ENCODE peak calls at places on chromosomes 13 and 19, in eight cellular contexts. One of them, this sample, is unnamed.

GRCh38 chr13:60329221-60329983 is 67.6 kb upstream of the TDRD3 start:
- DNase-seq in adrenal gland: peak
- DNase-seq in bronchial epithelial cell: peak
- DNase-seq in body of pancreas: peak
- DNase-seq in hepatocyte: peak
- DNase-seq in lower leg skin: no peak
- DNase-seq in fibroblast of lung: peak
- DNase-seq in pancreas: no peak
- DNase-seq in this sample: no peak

GRCh38 chr13:72500851-72501250 is 226.6 kb downstream of the MZT1 start:
- DNase-seq in adrenal gland: no peak
- DNase-seq in bronchial epithelial cell: peak
- DNase-seq in body of pancreas: no peak
- DNase-seq in hepatocyte: no peak
- DNase-seq in lower leg skin: no peak
- DNase-seq in fibroblast of lung: no peak
- DNase-seq in pancreas: no peak
- DNase-seq in this sample: no peak

GRCh38 chr19:44905437-44906160 is at the start of gene APOE:
- DNase-seq in adrenal gland: peak
- DNase-seq in bronchial epithelial cell: no peak
- DNase-seq in body of pancreas: no peak
- DNase-seq in hepatocyte: peak
- DNase-seq in lower leg skin: no peak
- DNase-seq in fibroblast of lung: peak
- DNase-seq in pancreas: no peak
- DNase-seq in this sample: no peak

GRCh38 chr13:113533441-113533840 is 42.9 kb upstream of the DCUN1D2 start:
- DNase-seq in adrenal gland: peak
- DNase-seq in bronchial epithelial cell: peak
- DNase-seq in body of pancreas: no peak
- DNase-seq in hepatocyte: peak
- DNase-seq in lower leg skin: peak
- DNase-seq in fibroblast of lung: peak
- DNase-seq in pancreas: no peak
- DNase-seq in this sample: peak

GRCh38 chr19:40444181-40445005 is at the start of gene SERTAD3:
- DNase-seq in adrenal gland: peak
- DNase-seq in bronchial epithelial cell: peak
- DNase-seq in body of pancreas: peak
- DNase-seq in hepatocyte: peak
- DNase-seq in lower leg skin: peak
- DNase-seq in fibroblast of lung: peak
- DNase-seq in pancreas: peak
- DNase-seq in this sample: peak

GRCh38 chr13:26540319-26540718 is 17.2 kb upstream of the WASF3 start:
- DNase-seq in adrenal gland: no peak
- DNase-seq in bronchial epithelial cell: no peak
- DNase-seq in body of pancreas: no peak
- DNase-seq in hepatocyte: no peak
- DNase-seq in lower leg skin: no peak
- DNase-seq in fibroblast of lung: no peak
- DNase-seq in pancreas: no peak
- DNase-seq in this sample: no peak

GRCh38 chr19:16736709-16737108 is 17.1 kb downstream of the NWD1 start:
- DNase-seq in adrenal gland: no peak
- DNase-seq in bronchial epithelial cell: no peak
- DNase-seq in body of pancreas: no peak
- DNase-seq in hepatocyte: no peak
- DNase-seq in lower leg skin: no peak
- DNase-seq in fibroblast of lung: peak
- DNase-seq in pancreas: no peak
- DNase-seq in this sample: no peak

GRCh38 chr13:91879360-91879759 is 480.9 kb downstream of the GPC5 start:
- DNase-seq in adrenal gland: no peak
- DNase-seq in bronchial epithelial cell: no peak
- DNase-seq in body of pancreas: no peak
- DNase-seq in hepatocyte: no peak
- DNase-seq in lower leg skin: no peak
- DNase-seq in fibroblast of lung: no peak
- DNase-seq in pancreas: no peak
- DNase-seq in this sample: no peak

GRCh38 chr19:45958763-45959516 is 14.7 kb downstream of the NOVA2 start:
- DNase-seq in adrenal gland: no peak
- DNase-seq in bronchial epithelial cell: no peak
- DNase-seq in body of pancreas: no peak
- DNase-seq in hepatocyte: no peak
- DNase-seq in lower leg skin: no peak
- DNase-seq in fibroblast of lung: no peak
- DNase-seq in pancreas: no peak
- DNase-seq in this sample: no peak

GRCh38 chr19:7923295-7924191 is 2.4 kb downstream of the CTXN1 start:
- DNase-seq in adrenal gland: no peak
- DNase-seq in bronchial epithelial cell: no peak
- DNase-seq in body of pancreas: no peak
- DNase-seq in hepatocyte: no peak
- DNase-seq in lower leg skin: no peak
- DNase-seq in fibroblast of lung: no peak
- DNase-seq in pancreas: peak
- DNase-seq in this sample: no peak

GRCh38 chr19:39409207-39409885 is 2.7 kb downstream of the ZFP36 start:
- DNase-seq in adrenal gland: no peak
- DNase-seq in bronchial epithelial cell: peak
- DNase-seq in body of pancreas: peak
- DNase-seq in hepatocyte: peak
- DNase-seq in lower leg skin: peak
- DNase-seq in fibroblast of lung: no peak
- DNase-seq in pancreas: peak
- DNase-seq in this sample: peak

GRCh38 chr19:38224014-38224862 is at the start of gene DPF1:
- DNase-seq in adrenal gland: no peak
- DNase-seq in bronchial epithelial cell: peak
- DNase-seq in body of pancreas: peak
- DNase-seq in hepatocyte: peak
- DNase-seq in lower leg skin: no peak
- DNase-seq in fibroblast of lung: peak
- DNase-seq in pancreas: peak
- DNase-seq in this sample: peak

GRCh38 chr19:4870025-4870700 is 2.7 kb upstream of the PLIN3 start:
- DNase-seq in adrenal gland: peak
- DNase-seq in bronchial epithelial cell: peak
- DNase-seq in body of pancreas: peak
- DNase-seq in hepatocyte: peak
- DNase-seq in lower leg skin: no peak
- DNase-seq in fibroblast of lung: peak
- DNase-seq in pancreas: no peak
- DNase-seq in this sample: peak

GRCh38 chr13:41568143-41568989 is 111.0 kb downstream of the RGCC start:
- DNase-seq in adrenal gland: no peak
- DNase-seq in bronchial epithelial cell: no peak
- DNase-seq in body of pancreas: no peak
- DNase-seq in hepatocyte: no peak
- DNase-seq in lower leg skin: no peak
- DNase-seq in fibroblast of lung: no peak
- DNase-seq in pancreas: no peak
- DNase-seq in this sample: no peak

GRCh38 chr13:45209229-45209628 is 8.4 kb upstream of the KCTD4 start:
- DNase-seq in adrenal gland: no peak
- DNase-seq in bronchial epithelial cell: peak
- DNase-seq in body of pancreas: no peak
- DNase-seq in hepatocyte: no peak
- DNase-seq in lower leg skin: no peak
- DNase-seq in fibroblast of lung: peak
- DNase-seq in pancreas: no peak
- DNase-seq in this sample: no peak

GRCh38 chr13:74554581-74555290 is 420.5 kb upstream of the KLF12 start:
- DNase-seq in adrenal gland: no peak
- DNase-seq in bronchial epithelial cell: no peak
- DNase-seq in body of pancreas: no peak
- DNase-seq in hepatocyte: no peak
- DNase-seq in lower leg skin: no peak
- DNase-seq in fibroblast of lung: no peak
- DNase-seq in pancreas: no peak
- DNase-seq in this sample: no peak

GRCh38 chr19:58479736-58480480 is 3.8 kb downstream of the ZNF446 start:
- DNase-seq in adrenal gland: no peak
- DNase-seq in bronchial epithelial cell: no peak
- DNase-seq in body of pancreas: no peak
- DNase-seq in hepatocyte: no peak
- DNase-seq in lower leg skin: no peak
- DNase-seq in fibroblast of lung: no peak
- DNase-seq in pancreas: peak
- DNase-seq in this sample: no peak

DNA sequence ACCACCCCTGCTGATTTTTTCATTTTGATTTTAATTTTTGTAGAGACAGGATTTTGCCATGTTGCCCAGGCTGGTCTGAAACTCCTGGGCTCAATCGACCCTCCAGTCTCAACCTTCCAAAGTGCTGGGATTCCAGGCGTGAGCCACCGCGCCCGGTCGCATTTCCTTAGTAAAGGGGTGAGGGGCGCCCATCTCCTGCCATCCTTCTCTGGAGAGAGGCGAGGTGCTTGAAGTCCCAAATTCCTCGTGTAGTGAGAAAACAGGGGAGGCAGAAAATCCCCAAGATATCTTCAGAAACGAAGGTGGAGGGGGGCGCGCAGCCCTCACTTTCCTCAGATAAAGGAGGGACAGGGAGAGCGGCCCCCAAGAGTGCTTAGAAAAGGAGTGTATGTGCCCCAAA is 21.0 kb upstream of the GATAD2A start:
- DNase-seq in adrenal gland: no peak
- DNase-seq in bronchial epithelial cell: no peak
- DNase-seq in body of pancreas: no peak
- DNase-seq in hepatocyte: no peak
- DNase-seq in lower leg skin: no peak
- DNase-seq in fibroblast of lung: no peak
- DNase-seq in pancreas: peak
- DNase-seq in this sample: no peak
- H3K4me3 ChIP-seq in adrenal gland: peak
- H3K4me3 ChIP-seq in bronchial epithelial cell: peak
- H3K4me3 ChIP-seq in body of pancreas: no peak
- H3K4me3 ChIP-seq in hepatocyte: no peak
- H3K4me3 ChIP-seq in lower leg skin: peak
- H3K4me3 ChIP-seq in fibroblast of lung: peak
- H3K4me3 ChIP-seq in pancreas: no peak
- H3K4me3 ChIP-seq in this sample: peak

GRCh38 chr19:48868196-48868886 is at the start of gene PLEKHA4:
- DNase-seq in adrenal gland: peak
- DNase-seq in bronchial epithelial cell: no peak
- DNase-seq in body of pancreas: peak
- DNase-seq in hepatocyte: peak
- DNase-seq in lower leg skin: peak
- DNase-seq in fibroblast of lung: peak
- DNase-seq in pancreas: peak
- DNase-seq in this sample: no peak

GRCh38 chr19:48867922-48868195 is 558 bp downstream of the PLEKHA4 start:
- DNase-seq in adrenal gland: no peak
- DNase-seq in bronchial epithelial cell: no peak
- DNase-seq in body of pancreas: no peak
- DNase-seq in hepatocyte: no peak
- DNase-seq in lower leg skin: no peak
- DNase-seq in fibroblast of lung: no peak
- DNase-seq in pancreas: peak
- DNase-seq in this sample: no peak

GRCh38 chr19:48866692-48867091 is 1.7 kb downstream of the PLEKHA4 start:
- DNase-seq in adrenal gland: no peak
- DNase-seq in bronchial epithelial cell: no peak
- DNase-seq in body of pancreas: no peak
- DNase-seq in hepatocyte: no peak
- DNase-seq in lower leg skin: no peak
- DNase-seq in fibroblast of lung: no peak
- DNase-seq in pancreas: no peak
- DNase-seq in this sample: no peak

GRCh38 chr19:48870048-48870447 is 1.6 kb upstream of the PLEKHA4 start:
- DNase-seq in adrenal gland: no peak
- DNase-seq in bronchial epithelial cell: no peak
- DNase-seq in body of pancreas: no peak
- DNase-seq in hepatocyte: no peak
- DNase-seq in lower leg skin: no peak
- DNase-seq in fibroblast of lung: no peak
- DNase-seq in pancreas: no peak
- DNase-seq in this sample: no peak

GRCh38 chr19:48867119-48867921 is 1.1 kb downstream of the PLEKHA4 start:
- DNase-seq in adrenal gland: no peak
- DNase-seq in bronchial epithelial cell: no peak
- DNase-seq in body of pancreas: no peak
- DNase-seq in hepatocyte: no peak
- DNase-seq in lower leg skin: no peak
- DNase-seq in fibroblast of lung: no peak
- DNase-seq in pancreas: peak
- DNase-seq in this sample: no peak
- TF ChIP-seq CTCF in adrenal gland: no peak
- TF ChIP-seq CTCF in bronchial epithelial cell: no peak
- TF ChIP-seq CTCF in body of pancreas: no peak
- TF ChIP-seq CTCF in hepatocyte: no peak
- TF ChIP-seq CTCF in lower leg skin: no peak
- TF ChIP-seq CTCF in fibroblast of lung: no peak
- TF ChIP-seq CTCF in pancreas: no peak
- TF ChIP-seq CTCF in this sample: no peak

GRCh38 chr13:33279414-33279813 is 6.1 kb downstream of the STARD13 start:
- DNase-seq in adrenal gland: no peak
- DNase-seq in bronchial epithelial cell: no peak
- DNase-seq in body of pancreas: no peak
- DNase-seq in hepatocyte: no peak
- DNase-seq in lower leg skin: no peak
- DNase-seq in fibroblast of lung: no peak
- DNase-seq in pancreas: no peak
- DNase-seq in this sample: no peak
- H3K4me3 ChIP-seq in adrenal gland: no peak
- H3K4me3 ChIP-seq in bronchial epithelial cell: no peak
- H3K4me3 ChIP-seq in body of pancreas: no peak
- H3K4me3 ChIP-seq in hepatocyte: no peak
- H3K4me3 ChIP-seq in lower leg skin: no peak
- H3K4me3 ChIP-seq in fibroblast of lung: no peak
- H3K4me3 ChIP-seq in pancreas: no peak
- H3K4me3 ChIP-seq in this sample: no peak

GRCh38 chr19:49581007-49581508 is at the start of gene PRRG2:
- DNase-seq in adrenal gland: no peak
- DNase-seq in bronchial epithelial cell: peak
- DNase-seq in body of pancreas: peak
- DNase-seq in hepatocyte: peak
- DNase-seq in lower leg skin: no peak
- DNase-seq in fibroblast of lung: no peak
- DNase-seq in pancreas: peak
- DNase-seq in this sample: peak

GRCh38 chr19:49579947-49580263 is 451 bp downstream of the NOSIP start:
- DNase-seq in adrenal gland: no peak
- DNase-seq in bronchial epithelial cell: no peak
- DNase-seq in body of pancreas: no peak
- DNase-seq in hepatocyte: no peak
- DNase-seq in lower leg skin: no peak
- DNase-seq in fibroblast of lung: no peak
- DNase-seq in pancreas: no peak
- DNase-seq in this sample: no peak

GRCh38 chr19:49579193-49579592 is 1.2 kb downstream of the NOSIP start:
- DNase-seq in adrenal gland: no peak
- DNase-seq in bronchial epithelial cell: no peak
- DNase-seq in body of pancreas: no peak
- DNase-seq in hepatocyte: no peak
- DNase-seq in lower leg skin: no peak
- DNase-seq in fibroblast of lung: no peak
- DNase-seq in pancreas: no peak
- DNase-seq in this sample: no peak

GRCh38 chr19:49583239-49583638 is 2.1 kb downstream of the PRRG2 start:
- DNase-seq in adrenal gland: no peak
- DNase-seq in bronchial epithelial cell: no peak
- DNase-seq in body of pancreas: no peak
- DNase-seq in hepatocyte: no peak
- DNase-seq in lower leg skin: no peak
- DNase-seq in fibroblast of lung: no peak
- DNase-seq in pancreas: no peak
- DNase-seq in this sample: no peak

GRCh38 chr19:49580264-49581006 is at the start of gene NOSIP:
- DNase-seq in adrenal gland: peak
- DNase-seq in bronchial epithelial cell: peak
- DNase-seq in body of pancreas: peak
- DNase-seq in hepatocyte: peak
- DNase-seq in lower leg skin: peak
- DNase-seq in fibroblast of lung: peak
- DNase-seq in pancreas: peak
- DNase-seq in this sample: peak
- TF ChIP-seq CTCF in adrenal gland: peak
- TF ChIP-seq CTCF in bronchial epithelial cell: no peak
- TF ChIP-seq CTCF in body of pancreas: peak
- TF ChIP-seq CTCF in hepatocyte: no peak
- TF ChIP-seq CTCF in lower leg skin: no peak
- TF ChIP-seq CTCF in fibroblast of lung: no peak
- TF ChIP-seq CTCF in pancreas: no peak
- TF ChIP-seq CTCF in this sample: no peak